ENCODE peak calls at places on chromosome 22, in four cellular contexts. E is HepG2, T is WTC11, H is K562. I is an unnamed sample.

GRCh38 chr22:40423882-40424640 is 53.7 kb downstream of the SGSM3 start:
- DNase-seq in T (no peak), E (no peak), H (no peak), I (no peak)

GRCh38 chr22:37173709-37174108 is 14.3 kb downstream of the C1QTNF6 start:
- DNase-seq in H (no peak), T (peak), E (no peak), I (no peak)

GRCh38 chr22:26845016-26845728 is 187.8 kb downstream of the MIAT start:
- DNase-seq in T (no peak), H (no peak), E (no peak), I (no peak)

GRCh38 chr22:27116295-27116694 is 458.9 kb downstream of the MIAT start:
- DNase-seq in T (no peak), H (no peak), E (no peak), I (no peak)

GRCh38 chr22:43755452-43755851 is 56.7 kb downstream of the EFCAB6 start:
- DNase-seq in H (no peak), E (no peak), T (no peak), I (no peak)

GRCh38 chr22:27809226-27809625 is 7.7 kb upstream of the MN1 start:
- DNase-seq in H (no peak), T (no peak), E (no peak), I (no peak)

GRCh38 chr22:35349704-35350538 is 31.0 kb upstream of the HMOX1 start:
- DNase-seq in H (no peak), E (no peak), T (no peak), I (no peak)

GRCh38 chr22:27348634-27349033 is 452.9 kb downstream of the MN1 start:
- DNase-seq in T (no peak), E (no peak), H (no peak), I (no peak)

GRCh38 chr22:30870451-30871345 is 97.9 kb downstream of the MORC2 start:
- DNase-seq in H (peak), E (no peak), T (no peak), I (no peak)

GRCh38 chr22:26066534-26066933 is 102.7 kb upstream of the SEZ6L start:
- DNase-seq in H (no peak), T (peak), E (no peak), I (no peak)

GRCh38 chr22:44364750-44365118 is 52.0 kb upstream of the SHISAL1 start:
- DNase-seq in H (no peak), E (no peak), T (no peak), I (no peak)

GRCh38 chr22:50599816-50600454 is 658 bp upstream of the MAPK8IP2 start:
- DNase-seq in H (peak), T (peak), E (peak), I (peak)

GRCh38 chr22:49298834-49299750 is 528.6 kb downstream of the BRD1 start:
- DNase-seq in E (no peak), T (no peak), H (no peak), I (no peak)

GRCh38 chr22:20249797-20250354 is 18.2 kb downstream of the RTN4R start:
- DNase-seq in T (no peak), H (no peak), E (no peak), I (no peak)

GRCh38 chr22:26563022-26563421 is 26.9 kb downstream of the TPST2 start:
- DNase-seq in T (no peak), E (no peak), H (no peak), I (no peak)

GRCh38 chr22:50486561-50487289 is at the start of gene MIOX:
- DNase-seq in E (no peak), H (no peak), T (no peak), I (no peak)

GRCh38 chr22:40819741-40820140 is 595 bp upstream of the SLC25A17 start:
- DNase-seq in H (no peak), T (no peak), E (no peak), I (no peak)

GRCh38 chr22:50184004-50184461 is 1.7 kb upstream of the TRABD start:
- DNase-seq in E (peak), H (no peak), T (no peak), I (no peak)

GRCh38 chr22:36816635-36817428 is at the start of gene PVALB:
- DNase-seq in E (no peak), H (peak), T (peak), I (peak)

GRCh38 chr22:50268655-50269113 is 1.5 kb downstream of the MAPK11 start:
- DNase-seq in H (no peak), T (no peak), E (no peak), I (no peak)

GRCh38 chr22:30430933-30431332 is 5.4 kb downstream of the MTFP1 start:
- DNase-seq in T (no peak), H (peak), E (no peak), I (no peak)

GRCh38 chr22:46911341-46911740 is 148.9 kb downstream of the TBC1D22A start:
- DNase-seq in E (no peak), T (no peak), H (no peak), I (no peak)

GRCh38 chr22:35008213-35008612 is 57.7 kb upstream of the ISX start:
- DNase-seq in E (no peak), H (no peak), T (no peak), I (no peak)

GRCh38 chr22:47318041-47318737 is 555.7 kb downstream of the TBC1D22A start:
- DNase-seq in E (no peak), T (no peak), H (no peak), I (no peak)

GRCh38 chr22:35977136-35977535 is 51.5 kb downstream of the RBFOX2 start:
- DNase-seq in E (no peak), T (no peak), H (no peak), I (no peak)

GRCh38 chr22:37229805-37230672 is 14.0 kb downstream of the RAC2 start:
- DNase-seq in H (peak), E (no peak), T (no peak), I (no peak)

GRCh38 chr22:21961886-21962654 is 9.4 kb upstream of the PPM1F start:
- DNase-seq in H (no peak), T (no peak), E (no peak), I (no peak)

GRCh38 chr22:27709919-27710452 is 91.6 kb downstream of the MN1 start:
- DNase-seq in T (no peak), E (no peak), H (no peak), I (no peak)

GRCh38 chr22:27800250-27801131 is 1.1 kb downstream of the MN1 start:
- DNase-seq in T (peak), H (peak), E (no peak), I (peak)

GRCh38 chr22:48101704-48102103 is 1339.3 kb downstream of the TBC1D22A start:
- DNase-seq in T (no peak), E (no peak), H (no peak), I (no peak)

GRCh38 chr22:48258108-48258705 is 1495.8 kb downstream of the TBC1D22A start:
- DNase-seq in H (no peak), T (no peak), E (no peak), I (no peak)

GRCh38 chr22:46892866-46893265 is 130.4 kb downstream of the TBC1D22A start:
- DNase-seq in T (no peak), H (no peak), E (no peak), I (no peak)

GRCh38 chr22:50060441-50061140 is 2.5 kb upstream of the TTLL8 start:
- DNase-seq in H (no peak), T (no peak), E (no peak), I (no peak)

GRCh38 chr22:21042978-21043855 is 2.5 kb upstream of the LRRC74B start:
- DNase-seq in T (no peak), E (no peak), H (peak), I (no peak)

GRCh38 chr22:40410731-40411505 is 40.5 kb downstream of the SGSM3 start:
- DNase-seq in T (no peak), E (no peak), H (no peak), I (no peak)

GRCh38 chr22:26334232-26334631 is 94.8 kb upstream of the ASPHD2 start:
- DNase-seq in E (no peak), T (no peak), H (no peak), I (no peak)

GRCh38 chr22:24485608-24486007 is 9.5 kb upstream of the UPB1 start:
- DNase-seq in E (no peak), T (no peak), H (no peak), I (no peak)

GRCh38 chr22:36922097-36922608 is 8.7 kb downstream of the CSF2RB start:
- DNase-seq in H (no peak), T (no peak), E (no peak), I (no peak)

GRCh38 chr22:24582111-24582814 is 10.6 kb downstream of the LRRC75B start:
- DNase-seq in T (no peak), H (no peak), E (no peak), I (no peak)

GRCh38 chr22:27580311-27580897 is 221.2 kb downstream of the MN1 start:
- DNase-seq in E (no peak), H (no peak), T (no peak), I (no peak)

DNA sequence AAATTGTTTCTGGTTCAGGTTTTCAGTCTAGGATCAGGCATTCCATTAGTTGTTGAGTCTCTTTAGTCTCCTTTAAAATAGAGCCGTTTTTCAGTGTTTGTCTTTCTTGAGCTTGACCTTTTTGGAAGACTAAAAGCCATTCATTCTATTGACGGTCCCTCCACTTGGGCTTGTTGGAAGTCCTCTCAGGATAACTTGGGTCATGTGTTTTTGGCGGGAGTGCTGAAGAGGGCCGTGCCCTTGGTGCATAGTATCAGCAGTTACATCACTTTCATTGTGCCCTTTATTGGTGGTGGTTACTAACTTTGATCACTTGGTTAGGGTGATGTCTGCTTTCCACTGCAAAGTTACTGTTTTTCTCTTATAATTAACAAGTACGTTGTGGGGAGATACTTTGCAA is 20.8 kb downstream of the CECR2 start:
- DNase-seq in T (no peak), E (no peak), H (no peak), I (no peak)
- TF ChIP-seq ELF4 in T (no peak), E (no peak), H (no peak), I (no peak)

DNA sequence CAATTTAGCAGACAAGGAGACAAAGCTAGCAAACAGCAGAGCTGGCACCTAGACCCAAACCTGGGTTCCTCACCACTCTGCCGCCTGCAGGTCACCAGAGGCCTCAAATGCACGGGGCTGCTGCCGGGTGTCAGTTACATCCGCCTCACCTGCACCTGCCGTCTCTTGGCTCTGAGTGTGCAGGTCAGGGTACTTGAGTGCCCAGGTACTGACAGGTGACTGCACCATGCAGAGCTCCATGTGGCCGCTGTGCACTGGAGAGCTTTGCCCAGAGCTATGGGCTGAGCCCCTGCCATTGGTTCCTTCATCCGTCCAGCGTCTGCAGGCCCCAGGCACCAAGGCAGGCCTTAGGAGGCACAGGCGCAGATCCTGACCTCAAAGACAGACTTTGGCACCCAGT is 35.0 kb downstream of the PDGFB start:
- DNase-seq in T (no peak), E (no peak), H (no peak), I (no peak)
- TF ChIP-seq ELF4 in T (no peak), E (no peak), H (no peak), I (no peak)

DNA sequence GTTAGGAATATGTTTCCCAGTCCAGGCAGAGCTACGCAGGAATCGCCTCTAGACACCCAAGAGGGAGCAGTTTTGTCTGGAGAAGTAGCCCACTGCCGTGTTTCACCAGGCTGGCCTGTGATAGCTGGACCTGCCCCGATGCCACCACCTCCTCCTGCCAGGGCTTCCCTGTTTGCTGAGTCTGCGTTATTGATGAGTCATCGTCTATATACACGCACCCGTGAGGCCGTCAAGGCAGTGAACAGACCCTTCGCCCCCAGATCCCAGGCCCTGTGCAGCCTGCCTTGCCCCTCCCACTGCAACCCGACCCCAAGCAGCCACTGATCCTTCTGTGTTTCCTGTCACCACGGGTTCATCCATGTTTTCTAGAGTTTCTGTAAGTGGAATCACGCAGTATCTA is 141.9 kb downstream of the IGLL1 start:
- DNase-seq in E (no peak), H (no peak), T (no peak), I (no peak)
- TF ChIP-seq ELF4 in E (no peak), H (no peak), T (no peak), I (no peak)

GRCh38 chr22:42320463-42321416 is 50.3 kb upstream of the TCF20 start:
- DNase-seq in H (no peak), T (no peak), E (no peak), I (no peak)

GRCh38 chr22:42321908-42322561 is 51.6 kb upstream of the TCF20 start:
- DNase-seq in E (no peak), T (no peak), H (no peak), I (no peak)

GRCh38 chr22:42324566-42324965 is 54.1 kb upstream of the TCF20 start:
- DNase-seq in E (no peak), H (no peak), T (no peak), I (no peak)

GRCh38 chr22:42323971-42324370 is 53.5 kb upstream of the TCF20 start:
- DNase-seq in T (no peak), E (no peak), H (no peak), I (no peak)

DNA sequence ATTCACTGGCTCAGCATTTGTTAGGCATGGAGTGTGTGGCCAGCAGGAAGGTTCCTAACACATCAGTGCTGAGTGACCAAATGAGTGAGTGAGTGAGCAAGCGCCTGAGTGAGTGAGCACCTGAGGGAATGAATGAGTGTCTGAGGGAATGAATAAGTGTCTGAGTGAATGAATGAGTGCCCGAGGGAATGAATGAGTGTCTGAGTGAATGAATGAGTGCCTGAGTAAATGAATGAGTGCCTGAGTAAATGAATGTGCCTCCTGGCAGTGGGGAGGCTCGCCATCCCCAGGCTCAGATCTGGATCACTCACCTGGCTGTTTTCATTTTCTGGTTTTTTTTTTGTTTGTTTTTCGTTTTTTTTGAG is 52.1 kb upstream of the TCF20 start:
- DNase-seq in E (no peak), H (no peak), T (no peak), I (no peak)
- TF ChIP-seq ELF4 in E (no peak), H (no peak), T (no peak), I (no peak)

DNA sequence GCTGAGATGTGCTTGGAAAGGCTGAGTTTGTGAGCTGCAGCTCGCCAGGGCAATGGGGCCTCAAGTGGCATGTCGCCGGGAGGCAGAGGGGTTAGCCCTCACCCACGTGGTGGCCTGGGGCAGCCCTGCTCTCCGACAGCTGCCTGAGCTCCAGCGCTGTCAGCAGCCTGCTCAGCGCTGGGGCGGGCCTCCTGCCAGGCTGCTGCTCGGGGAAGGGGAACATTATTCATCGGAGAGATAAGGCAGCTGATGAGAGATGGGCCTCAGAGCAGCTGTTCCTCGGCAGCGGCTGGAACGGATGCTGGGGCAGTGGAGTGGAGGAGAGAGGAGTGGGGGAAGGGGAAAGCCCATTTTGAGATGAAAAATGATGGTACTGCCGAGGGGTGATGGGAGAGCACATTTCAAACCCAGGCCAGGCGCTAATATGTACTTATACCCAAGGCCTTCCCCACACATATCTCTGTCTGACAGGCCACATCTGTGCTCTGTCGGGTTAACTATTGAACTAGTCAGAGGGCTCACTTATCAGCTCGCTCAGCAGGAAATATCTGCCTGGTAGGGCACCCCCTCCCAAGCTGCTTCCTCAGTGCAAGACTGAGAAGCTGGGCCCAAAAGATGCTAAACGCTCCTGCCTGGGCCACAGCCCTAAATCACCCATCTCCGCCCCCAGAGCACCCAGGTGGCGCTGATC is 79.5 kb downstream of the TIMP3 start:
- DNase-seq in T (no peak), E (no peak), H (peak), I (peak)
- TF ChIP-seq ELF4 in T (no peak), E (no peak), H (peak), I (no peak)

GRCh38 chr22:45562537-45563361 is 60.1 kb downstream of the FBLN1 start:
- DNase-seq in T (no peak), H (no peak), E (no peak), I (no peak)
- TF ChIP-seq ELF4 in T (no peak), H (no peak), E (no peak), I (no peak)

DNA sequence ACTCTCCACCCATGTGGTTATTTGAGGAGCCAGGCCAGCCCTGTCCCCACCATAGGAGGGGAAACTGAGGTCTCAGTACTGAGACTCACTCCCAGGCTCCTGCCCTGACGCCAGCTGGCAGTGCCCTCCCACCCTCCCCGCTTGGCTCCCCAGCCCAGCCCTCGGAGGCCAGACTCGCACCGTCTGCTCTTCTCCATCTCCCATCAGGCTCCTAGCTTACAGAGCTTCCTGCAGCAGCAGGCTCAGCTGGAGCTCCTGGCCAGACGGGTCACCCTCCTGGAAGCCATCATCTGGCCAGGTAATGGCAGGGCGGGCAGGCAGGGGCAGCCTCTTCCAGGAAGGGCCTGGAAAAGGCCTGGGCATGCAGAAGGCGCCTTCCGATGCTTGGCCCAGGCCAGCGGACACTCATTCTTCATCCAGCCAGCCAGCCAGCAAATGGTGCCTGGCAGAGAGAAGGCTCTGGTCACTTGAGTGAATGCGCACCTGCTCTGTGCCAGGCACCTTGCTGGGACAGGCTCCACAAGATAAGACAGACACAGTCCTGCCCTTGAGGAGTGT is 12.6 kb downstream of the RHBDD3 start:
- DNase-seq in T (no peak), H (no peak), E (no peak), I (no peak)
- TF ChIP-seq ELF4 in T (no peak), H (no peak), E (no peak), I (no peak)

GRCh38 chr22:19129871-19130270 is 1.2 kb upstream of the TSSK2 start:
- DNase-seq in E (no peak), H (no peak), T (no peak), I (no peak)
- TF ChIP-seq ELF4 in E (no peak), H (no peak), T (no peak), I (no peak)

GRCh38 chr22:31933816-31934482 is 10.4 kb upstream of the YWHAH start:
- DNase-seq in H (no peak), E (no peak), T (no peak), I (no peak)
- TF ChIP-seq ELF4 in H (no peak), E (no peak), T (no peak), I (no peak)

I was measured in HEK293T.